ENCODE peak calls at places on chromosomes 5 and 9, in five cellular contexts. Y, O, H, K and U are unnamed samples.
A peak's percentile ranks its signal among the peaks of the same experiment; 100 is the strongest.

GRCh38 chr9:123807241-123807640 is 122.7 kb downstream of the DENND1A start:
- DNase-seq in Y (peak; percentile 39), O (no peak), H (no peak), K (no peak), U (no peak)

GRCh38 chr5:32935292-32935691 is 224.2 kb downstream of the NPR3 start:
- DNase-seq in Y (no peak), O (no peak), H (no peak), K (no peak), U (no peak)

GRCh38 chr9:93475856-93476255 is 22.5 kb upstream of the FAM120AOS start:
- DNase-seq in Y (no peak), O (no peak), H (no peak), K (no peak), U (no peak)

GRCh38 chr9:126503333-126504085 is 110.2 kb upstream of the LMX1B start:
- DNase-seq in Y (peak; percentile 85), O (no peak), H (peak; percentile 40), K (no peak), U (peak; percentile 69)

GRCh38 chr9:114953917-114954316 is 23.5 kb upstream of the TNFSF8 start:
- DNase-seq in Y (peak; percentile 91), O (peak; percentile 74), H (peak; percentile 83), K (no peak), U (no peak)

GRCh38 chr9:111438576-111439235 is 45.5 kb downstream of the ECPAS start:
- DNase-seq in Y (peak; percentile 35), O (no peak), H (no peak), K (no peak), U (no peak)

GRCh38 chr5:132156413-132156812 is 71.2 kb downstream of the P4HA2 start:
- DNase-seq in Y (no peak), O (no peak), H (no peak), K (no peak), U (no peak)

GRCh38 chr9:120924698-120925534 is 1.7 kb downstream of the TRAF1 start:
- DNase-seq in Y (no peak), O (no peak), H (no peak), K (no peak), U (peak; percentile 27)

GRCh38 chr5:125408582-125409069 is 662.2 kb upstream of the ZNF608 start:
- DNase-seq in Y (peak; percentile 93), O (peak; percentile 97), H (no peak), K (no peak), U (no peak)

GRCh38 chr9:110036286-110036685 is 171.7 kb downstream of the C9orf152 start:
- DNase-seq in Y (peak; percentile 16), O (no peak), H (no peak), K (no peak), U (no peak)

GRCh38 chr9:110912701-110913291 is 125.5 kb downstream of the LPAR1 start:
- DNase-seq in Y (peak; percentile 72), O (no peak), H (no peak), K (no peak), U (no peak)

GRCh38 chr5:41270423-41271251 is 57.3 kb upstream of the C6 start:
- DNase-seq in Y (peak; percentile 83), O (peak; percentile 34), H (no peak), K (no peak), U (no peak)

GRCh38 chr5:109316631-109317030 is 93.1 kb downstream of the PJA2 start:
- DNase-seq in Y (peak; percentile 42), O (peak; percentile 85), H (no peak), K (no peak), U (no peak)

GRCh38 chr9:128771094-128771721 is 519 bp downstream of the ZER1 start:
- DNase-seq in Y (no peak), O (peak; percentile 37), H (no peak), K (no peak), U (no peak)

GRCh38 chr5:54874337-54875021 is 110.9 kb downstream of the ESM1 start:
- DNase-seq in Y (peak; percentile 30), O (peak; percentile 21), H (no peak), K (no peak), U (no peak)

GRCh38 chr9:2313512-2313911 is 298.4 kb downstream of the SMARCA2 start:
- DNase-seq in Y (no peak), O (no peak), H (no peak), K (no peak), U (no peak)

GRCh38 chr5:163433271-163433670 is 4.1 kb upstream of the CCNG1 start:
- DNase-seq in Y (peak; percentile 54), O (no peak), H (no peak), K (no peak), U (no peak)

GRCh38 chr5:116225318-116225717 is 140.5 kb downstream of the COMMD10 start:
- DNase-seq in Y (peak; percentile 2), O (no peak), H (no peak), K (no peak), U (no peak)

GRCh38 chr9:120925535-120926396 is 830 bp downstream of the TRAF1 start:
- DNase-seq in Y (peak; percentile 94), O (peak; percentile 93), H (peak; percentile 91), K (no peak), U (no peak)

GRCh38 chr9:21030389-21031035 is 928 bp downstream of the HACD4 start:
- DNase-seq in Y (peak; percentile 56), O (no peak), H (no peak), K (no peak), U (no peak)

DNA sequence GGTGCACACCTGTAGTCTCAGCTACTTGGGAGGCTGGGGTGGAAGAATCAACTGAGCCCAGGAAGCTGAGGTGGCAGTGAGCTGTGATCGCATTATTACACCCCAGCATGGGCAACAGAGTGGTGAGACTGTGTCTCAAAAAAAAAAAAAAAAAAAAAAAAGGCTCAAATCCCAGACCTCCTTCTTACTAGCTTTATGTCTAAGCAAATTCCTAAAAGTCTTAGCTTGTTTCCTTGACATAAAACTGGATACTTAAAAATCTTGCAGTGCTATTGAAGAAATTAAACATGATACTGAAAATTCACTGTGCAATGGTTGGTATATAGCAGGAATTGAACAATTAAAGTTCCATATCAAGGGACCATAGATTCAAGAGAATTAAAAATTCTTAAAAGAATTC is 45.0 kb downstream of the PCDHGC5 start:
- DNase-seq in Y (no peak), O (no peak), H (no peak), K (no peak), U (no peak)
- TF ChIP-seq CTCF in Y (no peak), O (no peak), H (no peak), K (no peak), U (no peak)

GRCh38 chr5:982377-983237 is 26.0 kb upstream of the NKD2 start:
- DNase-seq in Y (no peak), O (no peak), H (peak; percentile 41), K (no peak), U (no peak)
- TF ChIP-seq CTCF in Y (peak; percentile 19), O (no peak), H (no peak), K (no peak), U (peak; percentile 32)

GRCh38 chr5:133406208-133406607 is 206.1 kb downstream of the FSTL4 start:
- DNase-seq in Y (no peak), O (no peak), H (no peak), K (no peak), U (no peak)

GRCh38 chr5:133403741-133404364 is 208.5 kb downstream of the FSTL4 start:
- DNase-seq in Y (no peak), O (no peak), H (no peak), K (no peak), U (no peak)

GRCh38 chr5:133402781-133403180 is 209.6 kb downstream of the FSTL4 start:
- DNase-seq in Y (no peak), O (no peak), H (no peak), K (no peak), U (no peak)

GRCh38 chr5:133405275-133406034 is 206.9 kb downstream of the FSTL4 start:
- DNase-seq in Y (no peak), O (no peak), H (no peak), K (no peak), U (peak; percentile 68)

DNA sequence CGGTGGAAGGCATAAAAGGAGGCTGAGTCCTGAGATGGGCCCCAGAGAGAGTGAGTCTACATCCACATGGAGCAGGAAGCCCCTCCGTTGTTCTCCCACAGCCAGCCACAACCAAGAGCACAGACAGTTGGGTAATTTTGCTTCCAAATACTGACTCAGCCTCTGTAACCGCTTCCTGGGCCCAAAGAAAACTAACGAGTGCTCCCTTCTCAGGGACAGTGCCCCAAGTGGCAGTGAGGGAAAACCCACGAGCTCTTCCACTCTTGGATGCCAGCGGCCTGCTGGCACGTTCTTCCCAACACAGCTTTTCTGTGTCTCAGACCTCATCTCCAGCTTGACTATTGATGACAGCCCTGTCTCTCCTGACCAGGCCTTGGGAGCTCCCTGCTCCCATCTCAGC is 207.6 kb downstream of the FSTL4 start:
- DNase-seq in Y (peak; percentile 3), O (no peak), H (no peak), K (no peak), U (no peak)
- TF ChIP-seq CTCF in Y (no peak), O (peak; percentile 10), H (no peak), K (no peak), U (peak; percentile 31)

GRCh38 chr5:108093186-108093585 is 288.7 kb downstream of the FBXL17 start:
- DNase-seq in Y (peak; percentile 47), O (no peak), H (no peak), K (no peak), U (no peak)
- TF ChIP-seq CTCF in Y (peak; percentile 51), O (peak; percentile 26), H (no peak), K (no peak), U (peak; percentile 79)

DNA sequence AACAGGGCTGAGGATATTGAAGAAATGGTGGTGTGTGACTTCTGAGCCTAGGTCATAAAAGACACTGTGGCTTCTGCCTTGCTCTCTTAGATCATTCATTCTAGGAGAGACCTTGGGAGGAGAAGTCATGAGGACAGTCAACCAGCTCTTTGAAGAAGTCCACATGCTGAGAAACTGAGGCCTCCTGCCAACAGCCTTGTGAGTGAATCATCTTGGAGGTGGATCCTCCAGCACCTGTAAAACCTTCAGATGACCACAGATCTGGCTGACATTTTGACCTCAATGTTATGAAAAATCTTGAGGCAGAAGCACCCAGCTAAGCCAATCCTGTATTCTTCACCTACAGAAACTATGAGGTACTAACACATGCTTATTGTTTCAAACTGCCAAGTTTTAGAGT is 165.9 kb downstream of the CARTPT start:
- DNase-seq in Y (no peak), O (peak; percentile 35), H (no peak), K (no peak), U (no peak)
- TF ChIP-seq CTCF in Y (no peak), O (no peak), H (no peak), K (no peak), U (no peak)

DNA sequence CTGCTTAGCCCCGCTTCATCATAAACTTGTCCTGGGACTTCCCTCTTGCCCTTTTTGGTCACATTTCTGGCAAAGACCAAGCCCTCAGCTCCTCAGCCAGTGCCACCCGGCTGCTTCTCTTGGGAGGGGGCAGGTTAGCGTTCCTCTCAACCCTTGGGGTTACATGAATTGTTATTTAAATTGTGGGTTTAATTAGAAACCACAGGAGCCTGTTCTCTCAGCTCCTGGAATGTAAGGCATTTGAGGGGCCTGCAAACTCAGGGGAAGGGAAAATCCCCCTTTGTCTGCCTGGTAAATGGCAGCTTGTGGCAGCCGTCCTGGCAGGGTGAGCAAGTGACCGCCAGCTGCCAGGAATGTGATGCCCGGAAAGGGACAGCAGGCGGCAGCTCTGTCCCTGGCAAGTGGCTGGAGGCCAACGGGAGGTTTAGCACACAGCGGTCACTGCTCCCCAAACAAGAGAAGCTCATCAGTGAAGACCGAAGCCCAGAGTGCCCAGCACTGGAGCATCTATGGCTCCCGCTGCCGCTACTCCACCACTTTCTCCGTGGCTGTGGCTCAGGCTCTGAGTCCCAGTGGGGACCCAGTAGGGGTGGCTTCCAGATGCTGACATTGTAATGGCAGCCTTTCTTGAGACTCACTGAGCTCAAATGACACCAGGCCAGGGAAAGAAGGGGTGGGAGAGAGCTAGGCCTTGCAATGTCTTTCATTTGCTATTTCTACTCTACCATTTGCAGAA is 51.7 kb downstream of the SHB start:
- DNase-seq in Y (peak; percentile 72), O (peak; percentile 52), H (no peak), K (no peak), U (no peak)
- TF ChIP-seq CTCF in Y (no peak), O (peak; percentile 20), H (no peak), K (no peak), U (peak; percentile 82)

GRCh38 chr9:136429683-136430590 is 9.7 kb downstream of the INPP5E start:
- DNase-seq in Y (no peak), O (no peak), H (no peak), K (no peak), U (no peak)
- TF ChIP-seq CTCF in Y (no peak), O (no peak), H (no peak), K (no peak), U (no peak)